ENCODE peak calls at places on chromosomes 6 and 20, in nine cellular contexts. J, N, Q, P, S, C, W, V and O are unnamed samples.

GRCh38 chr6:110246900-110247546 is 66.8 kb downstream of the CDC40 start:
- DNase-seq in J (no peak), P (no peak), Q (no peak), C (no peak), V (no peak), N (no peak), W (no peak), S (no peak), O (no peak)

GRCh38 chr20:7375905-7376304 is 564.4 kb downstream of the HAO1 start:
- DNase-seq in N (no peak), J (no peak), C (no peak), W (no peak), S (no peak), V (no peak), Q (no peak), P (no peak), O (no peak)

GRCh38 chr20:17796096-17796563 is 96.4 kb downstream of the BANF2 start:
- DNase-seq in Q (no peak), C (no peak), J (no peak), V (peak; percentile 37), P (peak; percentile 87), W (no peak), S (peak; percentile 63), N (no peak), O (peak; percentile 40)

GRCh38 chr6:6840831-6841263 is 252.3 kb downstream of the LY86 start:
- DNase-seq in J (no peak), Q (no peak), N (no peak), P (no peak), S (no peak), V (no peak), C (no peak), W (no peak), O (no peak)

GRCh38 chr6:33440649-33441309 is 13.6 kb upstream of the ZBTB9 start:
- DNase-seq in C (no peak), W (no peak), Q (no peak), P (no peak), V (no peak), J (no peak), N (no peak), S (no peak), O (no peak)

GRCh38 chr20:23683281-23683680 is 5.6 kb downstream of the CST4 start:
- DNase-seq in Q (no peak), V (no peak), N (no peak), P (no peak), C (no peak), W (no peak), J (no peak), S (no peak), O (no peak)

GRCh38 chr6:98924647-98925046 is 23.1 kb downstream of the FBXL4 start:
- DNase-seq in N (no peak), J (no peak), C (no peak), P (no peak), Q (no peak), V (peak; percentile 88), S (peak; percentile 37), W (no peak), O (no peak)

GRCh38 chr6:139732451-139732850 is 358.0 kb upstream of the CITED2 start:
- DNase-seq in V (peak; percentile 62), N (no peak), C (no peak), Q (no peak), S (no peak), J (no peak), W (no peak), P (peak; percentile 40), O (peak; percentile 74)

GRCh38 chr20:57381596-57382503 is 9.3 kb upstream of the RBM38 start:
- DNase-seq in Q (peak; percentile 89), C (peak; percentile 94), V (peak; percentile 87), J (peak; percentile 85), P (peak; percentile 84), W (peak; percentile 86), S (peak; percentile 74), N (peak; percentile 73), O (peak; percentile 85)

GRCh38 chr6:105432797-105433196 is 29.9 kb upstream of the PREP start:
- DNase-seq in P (peak; percentile 60), N (no peak), C (no peak), V (peak; percentile 31), Q (peak; percentile 25), J (no peak), S (no peak), W (no peak), O (no peak)

GRCh38 chr6:96878101-96878500 is 19.6 kb downstream of the NDUFAF4 start:
- DNase-seq in C (no peak), S (no peak), N (no peak), W (no peak), P (no peak), Q (no peak), J (no peak), V (no peak), O (no peak)

GRCh38 chr6:55617272-55617671 is 38.3 kb upstream of the HMGCLL1 start:
- DNase-seq in W (peak; percentile 62), J (no peak), P (peak; percentile 58), S (no peak), Q (no peak), C (no peak), V (no peak), N (no peak), O (no peak)

GRCh38 chr6:70133246-70133645 is 169.6 kb downstream of the COL9A1 start:
- DNase-seq in C (no peak), P (no peak), N (no peak), Q (no peak), V (no peak), J (no peak), S (no peak), W (no peak), O (no peak)

GRCh38 chr6:130240232-130240631 is 17.5 kb upstream of the SAMD3 start:
- DNase-seq in N (no peak), S (no peak), C (no peak), W (no peak), V (no peak), Q (no peak), J (no peak), P (peak; percentile 5), O (no peak)

GRCh38 chr6:103672169-103672568 is 1187.5 kb downstream of the HACE1 start:
- DNase-seq in C (no peak), P (no peak), V (no peak), J (no peak), Q (no peak), W (no peak), N (no peak), S (no peak), O (no peak)

GRCh38 chr6:69019832-69020231 is 384.8 kb downstream of the ADGRB3 start:
- DNase-seq in Q (no peak), C (no peak), S (no peak), V (no peak), N (no peak), J (no peak), P (no peak), W (no peak), O (no peak)

GRCh38 chr6:140077712-140078551 is 703.5 kb upstream of the CITED2 start:
- DNase-seq in P (no peak), N (no peak), C (no peak), V (no peak), J (no peak), S (no peak), W (no peak), Q (no peak), O (no peak)

GRCh38 chr6:107334026-107334425 is 125.3 kb downstream of the PDSS2 start:
- DNase-seq in W (no peak), P (no peak), N (no peak), J (no peak), V (no peak), S (no peak), Q (no peak), C (no peak), O (no peak)

GRCh38 chr6:38271081-38271480 is 368.6 kb downstream of the BTBD9 start:
- DNase-seq in P (no peak), C (no peak), N (no peak), J (no peak), S (no peak), W (no peak), Q (no peak), V (no peak), O (no peak)

GRCh38 chr20:1975251-1975650 is 18.6 kb downstream of the PDYN start:
- DNase-seq in C (no peak), Q (no peak), V (no peak), P (no peak), J (no peak), S (no peak), N (no peak), W (no peak), O (no peak)

DNA sequence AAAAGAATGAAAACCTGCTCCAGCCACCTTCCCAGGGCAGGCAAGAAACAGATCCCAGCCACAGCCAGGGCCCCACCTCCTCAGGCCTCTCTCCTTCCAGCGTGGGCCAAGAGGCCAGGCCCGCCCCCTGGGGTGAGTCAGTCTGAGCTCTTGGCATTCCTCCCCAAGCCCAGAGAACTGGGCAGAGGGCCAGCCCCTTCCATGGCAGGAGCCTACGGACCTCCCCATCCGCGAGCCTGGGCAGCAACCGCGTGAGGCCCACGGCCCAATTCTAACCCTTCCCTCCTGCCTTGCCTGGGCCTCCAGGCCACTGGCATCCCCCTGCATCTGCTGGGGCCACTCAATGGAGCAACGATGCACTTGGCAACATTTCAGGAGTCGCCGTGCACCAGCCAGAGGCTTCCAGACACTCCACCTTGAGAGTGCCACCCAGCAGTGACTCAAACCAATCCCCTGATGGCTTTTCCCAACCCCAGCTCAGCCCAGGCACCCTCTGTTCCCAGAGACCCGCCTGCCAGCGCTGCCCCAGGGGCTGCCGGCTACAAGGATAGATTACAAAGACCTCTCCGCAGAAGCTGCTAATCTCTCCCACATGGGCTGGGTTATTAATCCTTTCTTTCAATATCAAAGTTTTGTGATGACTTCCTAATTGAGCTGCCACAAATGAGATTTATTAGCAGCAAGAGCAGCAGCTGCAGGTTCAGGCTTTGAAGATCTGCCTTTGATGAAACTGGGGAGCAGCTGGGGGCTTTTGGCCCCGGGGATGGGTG is 85.8 kb downstream of the NFATC2 start:
- DNase-seq in Q (peak; percentile 86), J (peak; percentile 51), C (peak; percentile 90), S (peak; percentile 96), N (peak; percentile 97), P (peak; percentile 97), V (peak; percentile 100), W (peak; percentile 94), O (peak; percentile 97)
- H3K4me3 ChIP-seq in Q (peak overlapping the region; percentile 24), J (no peak overlapping the region), C (no peak overlapping the region), S (no peak overlapping the region), N (peak overlapping the region; percentile 5), P (no peak overlapping the region), V (no peak overlapping the region), W (no peak overlapping the region), O (no peak overlapping the region)

GRCh38 chr6:756224-756623 is 63.3 kb upstream of the EXOC2 start:
- DNase-seq in W (no peak), C (no peak), J (no peak), N (no peak), S (no peak), Q (no peak), P (no peak), V (no peak), O (no peak)
- TF ChIP-seq POLR2A in W (no peak), C (no peak), J (no peak), N (no peak), S (no peak), Q (no peak), P (no peak), V (no peak), O (no peak)

GRCh38 chr6:113862112-113862511 is 5.0 kb downstream of the MARCKS start:
- DNase-seq in V (no peak), W (no peak), C (no peak), Q (no peak), P (no peak), S (no peak), J (no peak), N (no peak), O (no peak)
- H3K27ac ChIP-seq in V (no peak overlapping the region), W (no peak overlapping the region), C (no peak overlapping the region), Q (no peak overlapping the region), P (no peak overlapping the region), S (peak overlapping the region; percentile 89), J (no peak overlapping the region), N (no peak overlapping the region), O (peak overlapping the region; percentile 59)

GRCh38 chr6:37137201-37137880 is 32.6 kb upstream of the PIM1 start:
- DNase-seq in C (no peak), P (no peak), J (no peak), N (no peak), S (no peak), W (no peak), Q (peak; percentile 85), V (peak; percentile 24), O (no peak)
- H3K4me3 ChIP-seq in C (no peak overlapping the region), P (no peak overlapping the region), J (no peak overlapping the region), N (no peak overlapping the region), S (no peak overlapping the region), W (no peak overlapping the region), Q (peak overlapping the region; percentile 32), V (no peak overlapping the region), O (no peak overlapping the region)